ENCODE peak calls at places on chromosomes 2 and 18, in six cellular contexts. One of them, this sample, is unnamed.

GRCh38 chr18:69402219-69402989 is 1.7 kb downstream of the DOK6 start:
- DNase-seq in A549: no peak
- DNase-seq in endothelial cell of umbilical vein: no peak
- DNase-seq in HepG2: peak
- DNase-seq in K562: no peak
- DNase-seq in H1: no peak
- DNase-seq in this sample: peak

GRCh38 chr2:151025816-151026215 is 235.8 kb downstream of the RBM43 start:
- DNase-seq in A549: no peak
- DNase-seq in endothelial cell of umbilical vein: no peak
- DNase-seq in HepG2: no peak
- DNase-seq in K562: no peak
- DNase-seq in H1: no peak
- DNase-seq in this sample: no peak

GRCh38 chr2:214310319-214310718 is 100.5 kb upstream of the VWC2L start:
- DNase-seq in A549: no peak
- DNase-seq in endothelial cell of umbilical vein: no peak
- DNase-seq in HepG2: peak
- DNase-seq in K562: no peak
- DNase-seq in H1: no peak
- DNase-seq in this sample: no peak

GRCh38 chr2:8511868-8512612 is 169.8 kb upstream of the ID2 start:
- DNase-seq in A549: no peak
- DNase-seq in endothelial cell of umbilical vein: no peak
- DNase-seq in HepG2: no peak
- DNase-seq in K562: peak
- DNase-seq in H1: no peak
- DNase-seq in this sample: no peak

GRCh38 chr2:199471443-199472057 is 13.8 kb upstream of the SATB2 start:
- DNase-seq in A549: no peak
- DNase-seq in endothelial cell of umbilical vein: peak
- DNase-seq in HepG2: peak
- DNase-seq in K562: peak
- DNase-seq in H1: no peak
- DNase-seq in this sample: peak

GRCh38 chr2:6915399-6915798 is 1.8 kb upstream of the RNF144A start:
- DNase-seq in A549: no peak
- DNase-seq in endothelial cell of umbilical vein: no peak
- DNase-seq in HepG2: peak
- DNase-seq in K562: no peak
- DNase-seq in H1: no peak
- DNase-seq in this sample: no peak

GRCh38 chr2:128367601-128368359 is 49.1 kb upstream of the HS6ST1 start:
- DNase-seq in A549: no peak
- DNase-seq in endothelial cell of umbilical vein: no peak
- DNase-seq in HepG2: no peak
- DNase-seq in K562: no peak
- DNase-seq in H1: no peak
- DNase-seq in this sample: peak

GRCh38 chr2:43228341-43228751 is 1.9 kb upstream of the ZFP36L2 start:
- DNase-seq in A549: no peak
- DNase-seq in endothelial cell of umbilical vein: no peak
- DNase-seq in HepG2: no peak
- DNase-seq in K562: peak
- DNase-seq in H1: no peak
- DNase-seq in this sample: no peak

GRCh38 chr2:70247364-70248144 is 874 bp downstream of the TIA1 start:
- DNase-seq in A549: no peak
- DNase-seq in endothelial cell of umbilical vein: peak
- DNase-seq in HepG2: no peak
- DNase-seq in K562: no peak
- DNase-seq in H1: no peak
- DNase-seq in this sample: no peak

GRCh38 chr2:240162032-240162431 is 21.6 kb upstream of the OTOS start:
- DNase-seq in A549: no peak
- DNase-seq in endothelial cell of umbilical vein: no peak
- DNase-seq in HepG2: no peak
- DNase-seq in K562: no peak
- DNase-seq in H1: no peak
- DNase-seq in this sample: no peak

GRCh38 chr2:208012449-208012848 is 12.9 kb downstream of the PLEKHM3 start:
- DNase-seq in A549: no peak
- DNase-seq in endothelial cell of umbilical vein: peak
- DNase-seq in HepG2: no peak
- DNase-seq in K562: peak
- DNase-seq in H1: no peak
- DNase-seq in this sample: no peak

GRCh38 chr2:208010501-208010900 is 14.8 kb downstream of the PLEKHM3 start:
- DNase-seq in A549: no peak
- DNase-seq in endothelial cell of umbilical vein: no peak
- DNase-seq in HepG2: no peak
- DNase-seq in K562: no peak
- DNase-seq in H1: no peak
- DNase-seq in this sample: no peak

GRCh38 chr2:208017721-208018120 is 7.6 kb downstream of the PLEKHM3 start:
- DNase-seq in A549: no peak
- DNase-seq in endothelial cell of umbilical vein: no peak
- DNase-seq in HepG2: no peak
- DNase-seq in K562: no peak
- DNase-seq in H1: no peak
- DNase-seq in this sample: no peak

GRCh38 chr2:208020253-208020652 is 5.1 kb downstream of the PLEKHM3 start:
- DNase-seq in A549: no peak
- DNase-seq in endothelial cell of umbilical vein: no peak
- DNase-seq in HepG2: no peak
- DNase-seq in K562: no peak
- DNase-seq in H1: no peak
- DNase-seq in this sample: no peak

DNA sequence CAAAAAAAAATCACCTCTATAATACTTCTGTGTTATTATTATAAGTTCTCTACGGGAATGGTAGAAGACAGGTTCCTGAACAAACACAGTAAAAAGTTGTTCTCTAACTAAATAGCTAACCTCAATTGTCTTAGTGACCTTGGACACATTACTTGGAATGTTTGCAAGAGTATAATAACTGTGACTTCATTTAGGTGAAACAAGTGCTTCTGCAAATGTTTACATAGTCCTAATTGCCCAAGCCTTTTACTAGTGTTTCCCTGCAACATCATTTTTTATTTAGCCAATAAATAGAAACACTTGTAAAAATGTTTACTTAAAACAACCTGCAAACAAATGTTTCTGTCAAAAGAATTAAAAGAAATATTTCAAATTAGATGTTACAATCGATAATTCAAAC is 9.9 kb downstream of the PLEKHM3 start:
- DNase-seq in A549: no peak
- DNase-seq in endothelial cell of umbilical vein: peak
- DNase-seq in HepG2: peak
- DNase-seq in K562: no peak
- DNase-seq in H1: no peak
- DNase-seq in this sample: no peak
- TF ChIP-seq JUN in A549: no peak
- TF ChIP-seq JUN in endothelial cell of umbilical vein: no peak
- TF ChIP-seq JUN in HepG2: no peak
- TF ChIP-seq JUN in K562: no peak
- TF ChIP-seq JUN in H1: no peak
- TF ChIP-seq JUN in this sample: no peak

DNA sequence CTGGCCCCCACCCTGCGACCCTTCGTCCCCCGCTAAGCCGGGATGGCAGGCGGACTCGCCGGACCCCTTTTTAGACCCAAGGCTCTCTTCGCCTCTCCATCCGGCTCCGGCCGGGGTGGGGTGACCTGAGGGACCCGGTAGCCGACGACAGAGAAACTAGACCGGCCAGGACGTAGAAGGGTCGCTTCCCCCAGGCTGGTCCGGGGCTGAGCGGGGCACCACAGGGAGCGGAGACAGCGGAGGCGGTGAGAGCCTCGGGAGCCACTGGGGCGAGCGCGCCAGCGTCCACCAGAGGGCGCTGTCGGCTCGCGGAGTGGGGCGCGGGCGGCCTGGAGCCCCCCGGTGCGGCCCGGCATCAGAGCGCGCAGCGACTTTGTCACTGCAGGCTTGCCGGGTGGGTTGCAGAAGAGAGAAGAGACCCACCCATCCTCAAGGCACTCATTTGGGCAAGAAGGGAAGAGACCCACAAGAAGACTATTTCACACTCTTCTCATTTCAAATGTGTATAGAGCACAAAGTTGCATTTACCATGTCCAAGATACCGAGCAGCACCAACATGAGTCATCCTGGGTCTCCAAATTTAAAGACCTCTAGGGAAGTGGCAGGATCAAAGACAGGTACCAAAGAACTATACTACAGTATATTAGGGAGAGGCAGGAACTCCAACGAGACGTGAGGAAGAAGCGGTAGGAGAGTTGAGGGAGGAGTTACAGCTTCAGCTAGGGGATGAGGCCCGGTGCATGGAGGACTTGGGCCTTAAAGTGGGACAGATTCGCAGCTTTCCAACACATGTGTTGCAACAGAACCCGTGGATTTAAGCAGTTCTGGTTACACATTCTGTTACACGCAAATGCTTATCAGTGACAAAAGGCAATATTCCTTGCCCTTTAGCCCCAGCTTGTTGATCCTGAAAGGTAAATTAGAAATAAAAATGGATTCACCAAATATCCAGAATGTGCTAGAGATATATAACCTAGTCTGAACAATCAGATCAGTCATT is 7.6 kb upstream of the PRKCE start:
- DNase-seq in A549: peak
- DNase-seq in endothelial cell of umbilical vein: peak
- DNase-seq in HepG2: peak
- DNase-seq in K562: peak
- DNase-seq in H1: no peak
- DNase-seq in this sample: peak
- TF ChIP-seq JUN in A549: no peak
- TF ChIP-seq JUN in endothelial cell of umbilical vein: no peak
- TF ChIP-seq JUN in HepG2: no peak
- TF ChIP-seq JUN in K562: no peak
- TF ChIP-seq JUN in H1: no peak
- TF ChIP-seq JUN in this sample: no peak

GRCh38 chr2:159561242-159561641 is 55.1 kb downstream of the BAZ2B start:
- DNase-seq in A549: no peak
- DNase-seq in endothelial cell of umbilical vein: no peak
- DNase-seq in HepG2: no peak
- DNase-seq in K562: no peak
- DNase-seq in H1: no peak
- DNase-seq in this sample: no peak

GRCh38 chr2:159562248-159562647 is 54.1 kb downstream of the BAZ2B start:
- DNase-seq in A549: no peak
- DNase-seq in endothelial cell of umbilical vein: no peak
- DNase-seq in HepG2: no peak
- DNase-seq in K562: no peak
- DNase-seq in H1: no peak
- DNase-seq in this sample: no peak

GRCh38 chr2:159558479-159558878 is 57.9 kb downstream of the BAZ2B start:
- DNase-seq in A549: no peak
- DNase-seq in endothelial cell of umbilical vein: no peak
- DNase-seq in HepG2: no peak
- DNase-seq in K562: no peak
- DNase-seq in H1: no peak
- DNase-seq in this sample: no peak

GRCh38 chr2:159559034-159559433 is 57.3 kb downstream of the BAZ2B start:
- DNase-seq in A549: no peak
- DNase-seq in endothelial cell of umbilical vein: no peak
- DNase-seq in HepG2: no peak
- DNase-seq in K562: no peak
- DNase-seq in H1: no peak
- DNase-seq in this sample: no peak

DNA sequence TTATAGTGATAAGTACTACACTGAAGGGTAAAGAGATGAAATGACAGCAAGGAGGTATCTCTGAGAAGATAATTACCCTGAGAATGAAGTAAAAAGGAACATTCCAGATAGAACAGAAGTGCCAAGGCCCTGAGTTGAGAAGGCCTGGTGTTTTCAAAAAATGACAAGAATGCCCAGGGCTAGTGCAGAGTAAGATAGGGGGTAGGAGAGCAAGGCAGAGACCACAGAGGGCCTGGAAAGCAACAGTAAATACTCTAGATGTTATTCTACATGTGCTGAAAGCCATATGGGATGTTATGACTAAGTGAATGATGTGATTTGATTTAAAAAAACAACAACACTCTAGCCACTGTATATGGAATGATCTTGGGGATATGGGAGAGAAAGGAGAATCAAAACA is 52.3 kb downstream of the BAZ2B start:
- DNase-seq in A549: no peak
- DNase-seq in endothelial cell of umbilical vein: no peak
- DNase-seq in HepG2: no peak
- DNase-seq in K562: no peak
- DNase-seq in H1: no peak
- DNase-seq in this sample: no peak
- TF ChIP-seq JUN in A549: no peak
- TF ChIP-seq JUN in endothelial cell of umbilical vein: no peak
- TF ChIP-seq JUN in HepG2: no peak
- TF ChIP-seq JUN in K562: no peak
- TF ChIP-seq JUN in H1: no peak
- TF ChIP-seq JUN in this sample: no peak

DNA sequence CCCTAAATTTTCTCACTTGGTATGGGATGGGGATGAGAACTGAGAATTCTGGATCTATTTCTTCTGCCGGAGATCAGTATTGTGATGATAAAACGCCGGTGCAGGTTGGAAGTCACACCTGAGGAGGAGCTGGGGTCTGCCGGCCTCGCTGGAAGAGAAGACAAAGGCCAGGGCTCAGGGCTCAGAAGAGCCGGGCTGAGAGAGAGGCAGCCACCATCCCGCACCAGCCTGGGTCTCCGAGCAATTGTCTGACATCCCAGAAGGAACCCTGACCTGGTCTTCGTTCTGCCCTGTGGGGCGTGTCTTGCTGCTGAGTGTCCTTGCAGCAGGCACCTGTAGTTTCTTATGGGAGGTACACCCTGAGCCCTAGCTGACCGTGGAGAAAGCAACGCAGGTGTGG is 31.4 kb upstream of the SALL3 start:
- DNase-seq in A549: no peak
- DNase-seq in endothelial cell of umbilical vein: no peak
- DNase-seq in HepG2: no peak
- DNase-seq in K562: no peak
- DNase-seq in H1: no peak
- DNase-seq in this sample: no peak
- TF ChIP-seq JUN in A549: no peak
- TF ChIP-seq JUN in endothelial cell of umbilical vein: no peak
- TF ChIP-seq JUN in HepG2: no peak
- TF ChIP-seq JUN in K562: no peak
- TF ChIP-seq JUN in H1: no peak
- TF ChIP-seq JUN in this sample: no peak

GRCh38 chr2:113829270-113829669 is 60.6 kb upstream of the ACTR3 start:
- DNase-seq in A549: no peak
- DNase-seq in endothelial cell of umbilical vein: no peak
- DNase-seq in HepG2: no peak
- DNase-seq in K562: no peak
- DNase-seq in H1: no peak
- DNase-seq in this sample: no peak

GRCh38 chr2:113834057-113834720 is 55.7 kb upstream of the ACTR3 start:
- DNase-seq in A549: no peak
- DNase-seq in endothelial cell of umbilical vein: no peak
- DNase-seq in HepG2: no peak
- DNase-seq in K562: no peak
- DNase-seq in H1: no peak
- DNase-seq in this sample: no peak

GRCh38 chr2:113831156-113831555 is 58.7 kb upstream of the ACTR3 start:
- DNase-seq in A549: no peak
- DNase-seq in endothelial cell of umbilical vein: no peak
- DNase-seq in HepG2: no peak
- DNase-seq in K562: peak
- DNase-seq in H1: no peak
- DNase-seq in this sample: no peak

GRCh38 chr2:113829836-113830235 is 60.1 kb upstream of the ACTR3 start:
- DNase-seq in A549: no peak
- DNase-seq in endothelial cell of umbilical vein: no peak
- DNase-seq in HepG2: no peak
- DNase-seq in K562: no peak
- DNase-seq in H1: no peak
- DNase-seq in this sample: no peak

GRCh38 chr2:113832795-113833194 is 57.1 kb upstream of the ACTR3 start:
- DNase-seq in A549: no peak
- DNase-seq in endothelial cell of umbilical vein: no peak
- DNase-seq in HepG2: no peak
- DNase-seq in K562: no peak
- DNase-seq in H1: no peak
- DNase-seq in this sample: no peak
- TF ChIP-seq JUN in A549: no peak
- TF ChIP-seq JUN in endothelial cell of umbilical vein: no peak
- TF ChIP-seq JUN in HepG2: no peak
- TF ChIP-seq JUN in K562: no peak
- TF ChIP-seq JUN in H1: no peak
- TF ChIP-seq JUN in this sample: no peak

This sample was measured in WTC11.